ENCODE peak calls at places on chromosomes 2 and 18, in five cellular contexts. X is NCI-H69; J is activated T-helper 1 cell treated with anti-CD3 and anti-CD28 coated beads, Interleukin-2, amount 50 U/mL, for 16 hours; G is NCI-H510A treated with DMSO at 0.1 percent for 48 hours; B is activated CD4-positive, alpha-beta T cell treated with anti-CD3 and anti-CD28 coated beads, Interleukin-2, amount 50 U/mL, for 1 hour. V is an unnamed sample.

GRCh38 chr18:35060092-35060491 is 18.9 kb downstream of the MAPRE2 start:
- DNase-seq in J (no peak), X (peak; percentile 77), G (no peak), B (no peak), V (no peak)

GRCh38 chr2:69988086-69988635 is 26.7 kb upstream of the ASPRV1 start:
- DNase-seq in G (no peak), J (no peak), X (no peak), B (no peak), V (no peak)

GRCh38 chr2:102438124-102438523 is 15.2 kb downstream of the IL18RAP start:
- DNase-seq in B (no peak), J (no peak), G (no peak), X (no peak), V (no peak)

GRCh38 chr2:222569826-222570225 is 86.1 kb downstream of the FARSB start:
- DNase-seq in X (no peak), B (no peak), G (no peak), J (no peak), V (peak; percentile 23)

GRCh38 chr2:54634564-54635511 is 88.6 kb upstream of the EML6 start:
- DNase-seq in J (no peak), B (no peak), G (peak; percentile 60), X (no peak), V (peak; percentile 86)

GRCh38 chr2:181177376-181177775 is 197.0 kb downstream of the UBE2E3 start:
- DNase-seq in B (no peak), J (no peak), X (no peak), G (no peak), V (peak; percentile 36)

GRCh38 chr18:77052656-77053309 is 79.8 kb downstream of the MBP start:
- DNase-seq in B (no peak), X (no peak), G (no peak), J (no peak), V (no peak)

GRCh38 chr2:31401580-31401979 is 13.0 kb downstream of the XDH start:
- DNase-seq in J (no peak), G (no peak), X (no peak), B (no peak), V (peak; percentile 93)

GRCh38 chr18:55452123-55452611 is 135.8 kb downstream of the TCF4 start:
- DNase-seq in B (no peak), G (no peak), X (peak; percentile 92), J (no peak), V (no peak)

V was measured in astrocyte of the spinal cord.